ENCODE peak calls at places on chromosomes 12 and 14, in six cellular contexts. P is foreskin fibroblast, T is mucosa of descending colon, G is AG04450, Z is body of pancreas, E is lower leg skin. B is an unnamed sample.

GRCh38 chr12:120115692-120116442 is 686 bp downstream of the RAB35 start:
- DNase-seq in G (no peak), P (no peak), E (no peak), Z (peak; percentile 54), T (peak; percentile 75), B (no peak)

GRCh38 chr12:130420071-130420470 is 82.4 kb downstream of the PIWIL1 start:
- DNase-seq in Z (no peak), P (no peak), G (no peak), T (no peak), E (peak; percentile 7), B (no peak)

GRCh38 chr14:68585690-68586089 is 207.2 kb downstream of the ZFP36L1 start:
- DNase-seq in E (no peak), T (no peak), P (peak; percentile 78), Z (no peak), G (no peak), B (peak; percentile 75)

GRCh38 chr12:49552425-49552824 is 13.6 kb downstream of the KCNH3 start:
- DNase-seq in P (no peak), T (no peak), E (no peak), Z (no peak), G (no peak), B (no peak)

GRCh38 chr12:69341328-69341727 is 6.9 kb upstream of the LYZ start:
- DNase-seq in E (no peak), Z (peak; percentile 43), T (no peak), P (no peak), G (no peak), B (no peak)

GRCh38 chr12:48001426-48002178 is 2.7 kb downstream of the COL2A1 start:
- DNase-seq in P (peak; percentile 24), E (peak; percentile 88), Z (peak; percentile 17), G (no peak), T (no peak), B (no peak)

GRCh38 chr14:87686736-87687135 is 306.2 kb downstream of the GALC start:
- DNase-seq in P (no peak), E (no peak), Z (no peak), T (no peak), G (no peak), B (no peak)

GRCh38 chr12:48296586-48297396 is 53.9 kb downstream of the ZNF641 start:
- DNase-seq in Z (peak; percentile 93), E (peak; percentile 89), G (peak; percentile 10), P (peak; percentile 58), T (peak; percentile 75), B (peak; percentile 6)

GRCh38 chr14:24256960-24257359 is 6.0 kb downstream of the TGM1 start:
- DNase-seq in T (no peak), Z (no peak), G (no peak), E (no peak), P (no peak), B (no peak)

GRCh38 chr12:98373019-98373554 is 142.3 kb upstream of the TMPO start:
- DNase-seq in G (no peak), E (no peak), Z (peak; percentile 3), T (no peak), P (peak; percentile 10), B (no peak)

GRCh38 chr14:31596691-31597090 is 35.5 kb downstream of the NUBPL start:
- DNase-seq in Z (no peak), T (no peak), G (no peak), P (no peak), E (no peak), B (no peak)

GRCh38 chr12:25256826-25257225 is 6.1 kb upstream of the KRAS start:
- DNase-seq in E (no peak), Z (peak; percentile 32), G (no peak), T (no peak), P (no peak), B (no peak)

GRCh38 chr12:18258929-18259328 is 2.4 kb upstream of the PIK3C2G start:
- DNase-seq in T (no peak), P (no peak), G (no peak), E (no peak), Z (no peak), B (no peak)

GRCh38 chr14:92945959-92946846 is 23.3 kb downstream of the CHGA start:
- DNase-seq in P (peak; percentile 9), E (no peak), Z (peak; percentile 75), T (peak; percentile 91), G (no peak), B (no peak)

GRCh38 chr12:1338483-1339177 is 255.8 kb downstream of the FBXL14 start:
- DNase-seq in G (no peak), T (no peak), Z (no peak), E (no peak), P (no peak), B (no peak)

GRCh38 chr14:105439710-105440553 is 20.3 kb downstream of the MTA1 start:
- DNase-seq in P (no peak), G (no peak), T (peak; percentile 39), E (no peak), Z (no peak), B (no peak)

GRCh38 chr12:132881853-132882252 is 5.6 kb downstream of the CHFR start:
- DNase-seq in G (peak; percentile 24), P (peak; percentile 38), E (no peak), T (no peak), Z (no peak), B (peak; percentile 36)

GRCh38 chr12:109580684-109581333 is 7.2 kb downstream of the MVK start:
- DNase-seq in Z (no peak), T (no peak), E (no peak), P (no peak), G (no peak), B (no peak)

GRCh38 chr12:131460516-131460915 is 250.4 kb upstream of the SFSWAP start:
- DNase-seq in P (no peak), T (no peak), G (no peak), E (peak; percentile 34), Z (no peak), B (no peak)

GRCh38 chr14:34766611-34767010 is 52.2 kb upstream of the CFL2 start:
- DNase-seq in P (no peak), E (no peak), G (no peak), Z (no peak), T (no peak), B (peak; percentile 25)

GRCh38 chr14:71354801-71355200 is 447.5 kb downstream of the PCNX1 start:
- DNase-seq in G (no peak), Z (no peak), E (no peak), P (no peak), T (peak; percentile 20), B (no peak)

GRCh38 chr14:73422515-73422914 is 35.8 kb downstream of the NUMB start:
- DNase-seq in Z (peak; percentile 6), E (no peak), P (no peak), G (no peak), T (no peak), B (no peak)

GRCh38 chr14:104136472-104137296 is 1.7 kb upstream of the KIF26A start:
- DNase-seq in E (peak; percentile 84), G (no peak), Z (no peak), P (no peak), T (peak; percentile 37), B (no peak)
- H3K4me3 ChIP-seq in E (no peak overlapping the region), G (no peak overlapping the region), Z (no peak overlapping the region), P (peak overlapping the region; percentile 37), T (no peak overlapping the region), B (no peak overlapping the region)

GRCh38 chr14:100279563-100279962 is 26.7 kb downstream of the SLC25A29 start:
- DNase-seq in E (peak; percentile 72), G (no peak), T (no peak), P (no peak), Z (no peak), B (no peak)

GRCh38 chr14:100282083-100282350 is 24.2 kb downstream of the SLC25A29 start:
- DNase-seq in P (no peak), E (no peak), Z (no peak), G (no peak), T (no peak), B (no peak)

GRCh38 chr14:100279133-100279532 is 27.1 kb downstream of the SLC25A29 start:
- DNase-seq in G (no peak), E (no peak), P (no peak), Z (no peak), T (no peak), B (no peak)

GRCh38 chr14:100281286-100282082 is 24.8 kb downstream of the SLC25A29 start:
- DNase-seq in P (no peak), G (no peak), E (peak; percentile 85), T (no peak), Z (no peak), B (no peak)

GRCh38 chr14:100278702-100279101 is 27.5 kb downstream of the SLC25A29 start:
- DNase-seq in T (no peak), E (peak; percentile 80), G (no peak), Z (no peak), P (peak; percentile 49), B (peak; percentile 10)
- TF ChIP-seq CTCF in T (no peak), E (no peak), G (peak; percentile 45), Z (no peak), P (peak; percentile 30), B (peak; percentile 39)

DNA sequence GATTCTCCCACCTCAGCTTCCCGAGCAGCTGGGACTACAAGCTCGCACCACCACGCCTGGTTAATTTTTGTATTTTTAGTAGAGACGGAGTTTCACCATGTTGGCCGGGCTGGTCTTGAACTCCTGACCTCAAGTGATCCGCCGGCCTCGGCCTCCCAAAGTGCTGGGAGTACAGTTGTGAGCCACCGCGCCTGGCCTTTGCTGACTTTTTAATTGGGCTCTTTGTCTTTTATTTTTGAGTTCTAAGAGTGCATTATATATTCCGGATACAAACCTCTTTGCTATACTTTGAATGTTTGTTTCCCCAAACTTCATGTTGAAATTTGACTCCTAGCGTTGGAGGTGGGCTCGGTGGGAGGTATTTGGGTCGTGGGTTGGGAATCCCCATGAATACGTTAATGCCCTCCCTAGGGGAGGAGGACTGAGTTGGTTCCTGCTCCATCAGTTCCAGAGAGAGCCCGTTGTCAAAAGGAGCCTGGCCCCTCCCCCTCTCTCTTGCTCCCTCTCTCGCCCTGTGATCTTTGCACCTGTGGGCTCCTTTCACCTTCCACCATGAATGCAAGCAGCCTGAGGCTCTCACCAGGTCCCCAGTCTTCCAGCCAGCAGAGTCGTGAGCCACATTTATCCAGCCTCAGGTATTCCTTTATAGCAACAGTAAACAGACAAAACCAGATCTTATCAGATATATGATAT is 103.2 kb upstream of the EVL start:
- DNase-seq in P (no peak), E (peak; percentile 52), G (no peak), Z (no peak), T (no peak), B (no peak)
- H3K4me3 ChIP-seq in P (no peak overlapping the region), E (no peak overlapping the region), G (no peak overlapping the region), Z (no peak overlapping the region), T (no peak overlapping the region), B (no peak overlapping the region)

DNA sequence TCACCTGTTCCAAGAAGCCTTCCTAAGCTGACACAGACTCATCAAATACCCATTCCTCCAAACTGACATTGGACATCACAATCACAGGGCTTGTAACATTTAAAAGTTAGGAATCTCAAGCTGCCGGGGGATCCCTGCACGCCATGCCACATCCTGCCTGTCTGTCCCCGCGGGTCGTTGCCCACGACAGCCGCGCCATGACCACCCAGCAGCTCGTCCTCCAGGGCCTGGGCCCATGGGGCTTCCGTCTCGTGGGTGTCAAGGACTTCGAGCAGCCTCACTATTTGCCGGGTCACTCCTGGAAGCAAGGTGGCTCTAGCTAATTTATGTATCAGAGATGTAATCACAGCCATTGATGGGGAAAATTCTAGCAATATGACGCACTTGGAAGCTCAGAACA is 66.2 kb downstream of the VCPKMT start:
- DNase-seq in Z (no peak), G (no peak), E (no peak), T (no peak), P (no peak), B (no peak)
- TF ChIP-seq CTCF in Z (no peak), G (no peak), E (no peak), T (no peak), P (no peak), B (no peak)

GRCh38 chr12:81255947-81256346 is 178.1 kb downstream of the ACSS3 start:
- DNase-seq in P (no peak), Z (no peak), T (no peak), E (no peak), G (no peak), B (no peak)
- H3K4me3 ChIP-seq in P (no peak overlapping the region), Z (no peak overlapping the region), T (no peak overlapping the region), E (no peak overlapping the region), G (no peak overlapping the region), B (no peak overlapping the region)

GRCh38 chr14:104130974-104131651 is 7.3 kb upstream of the KIF26A start:
- DNase-seq in G (no peak), Z (peak; percentile 75), P (no peak), E (peak; percentile 85), T (peak; percentile 48), B (no peak)
- TF ChIP-seq CTCF in G (no peak), Z (peak; percentile 93), P (no peak), E (no peak), T (peak; percentile 62), B (peak; percentile 47)